ENCODE peak calls at places on chromosomes 2 and 18, in six cellular contexts. One of them, this sample, is unnamed. For H3K9me3 and H3K4me1, the result is how much of the 10 kb centered on the place peaks cover.

GRCh38 chr2:84731185-84731584 is 149.7 kb downstream of the TRABD2A start:
- DNase-seq in colonic mucosa: no peak
- DNase-seq in iPS DF 6.9: no peak
- DNase-seq in IMR-90: no peak
- DNase-seq in endodermal cell: no peak
- DNase-seq in NT2/D1: no peak
- DNase-seq in this sample: no peak

GRCh38 chr2:97812916-97813315 is 99.5 kb downstream of the ZAP70 start:
- DNase-seq in endodermal cell: no peak
- DNase-seq in NT2/D1: peak
- DNase-seq in colonic mucosa: no peak
- DNase-seq in IMR-90: peak
- DNase-seq in iPS DF 6.9: no peak
- DNase-seq in this sample: no peak

GRCh38 chr18:11983592-11983991 is 2.3 kb downstream of the IMPA2 start:
- DNase-seq in NT2/D1: no peak
- DNase-seq in IMR-90: no peak
- DNase-seq in colonic mucosa: no peak
- DNase-seq in iPS DF 6.9: no peak
- DNase-seq in endodermal cell: peak
- DNase-seq in this sample: no peak

GRCh38 chr18:57859314-57859713 is 56.2 kb upstream of the ATP8B1 start:
- DNase-seq in colonic mucosa: peak
- DNase-seq in IMR-90: no peak
- DNase-seq in endodermal cell: peak
- DNase-seq in iPS DF 6.9: peak
- DNase-seq in NT2/D1: no peak
- DNase-seq in this sample: no peak

GRCh38 chr2:7333189-7333588 is 416.0 kb downstream of the RNF144A start:
- DNase-seq in iPS DF 6.9: no peak
- DNase-seq in NT2/D1: no peak
- DNase-seq in IMR-90: no peak
- DNase-seq in endodermal cell: no peak
- DNase-seq in colonic mucosa: no peak
- DNase-seq in this sample: no peak

GRCh38 chr18:29501952-29502351 is 1325.0 kb upstream of the CDH2 start:
- DNase-seq in colonic mucosa: no peak
- DNase-seq in NT2/D1: no peak
- DNase-seq in endodermal cell: no peak
- DNase-seq in IMR-90: peak
- DNase-seq in iPS DF 6.9: no peak
- DNase-seq in this sample: no peak

GRCh38 chr2:237591021-237591370 is 462 bp upstream of the RAB17 start:
- DNase-seq in iPS DF 6.9: no peak
- DNase-seq in NT2/D1: no peak
- DNase-seq in colonic mucosa: peak
- DNase-seq in IMR-90: no peak
- DNase-seq in endodermal cell: peak
- DNase-seq in this sample: no peak

GRCh38 chr2:159875083-159875482 is 77.1 kb upstream of the CD302 start:
- DNase-seq in colonic mucosa: no peak
- DNase-seq in iPS DF 6.9: no peak
- DNase-seq in NT2/D1: no peak
- DNase-seq in endodermal cell: no peak
- DNase-seq in IMR-90: no peak
- DNase-seq in this sample: no peak

GRCh38 chr18:47263197-47263827 is 11.9 kb upstream of the SKOR2 start:
- DNase-seq in colonic mucosa: no peak
- DNase-seq in IMR-90: no peak
- DNase-seq in NT2/D1: no peak
- DNase-seq in endodermal cell: peak
- DNase-seq in iPS DF 6.9: no peak
- DNase-seq in this sample: no peak

GRCh38 chr2:193303464-193303863 is 1108.7 kb upstream of the TMEFF2 start:
- DNase-seq in colonic mucosa: no peak
- DNase-seq in iPS DF 6.9: no peak
- DNase-seq in endodermal cell: no peak
- DNase-seq in NT2/D1: no peak
- DNase-seq in IMR-90: no peak
- DNase-seq in this sample: no peak

GRCh38 chr2:127175406-127175805 is 44.7 kb downstream of the CYP27C1 start:
- DNase-seq in endodermal cell: peak
- DNase-seq in colonic mucosa: peak
- DNase-seq in iPS DF 6.9: no peak
- DNase-seq in NT2/D1: no peak
- DNase-seq in IMR-90: peak
- DNase-seq in this sample: no peak

GRCh38 chr2:96546797-96547196 is 10.2 kb downstream of the ARID5A start:
- DNase-seq in endodermal cell: no peak
- DNase-seq in colonic mucosa: no peak
- DNase-seq in IMR-90: no peak
- DNase-seq in NT2/D1: no peak
- DNase-seq in iPS DF 6.9: no peak
- DNase-seq in this sample: peak

GRCh38 chr2:25165992-25166618 is 2.3 kb downstream of the POMC start:
- DNase-seq in NT2/D1: no peak
- DNase-seq in iPS DF 6.9: no peak
- DNase-seq in colonic mucosa: peak
- DNase-seq in IMR-90: no peak
- DNase-seq in endodermal cell: peak
- DNase-seq in this sample: peak

GRCh38 chr2:8798393-8798792 is 39.0 kb downstream of the KIDINS220 start:
- DNase-seq in NT2/D1: no peak
- DNase-seq in colonic mucosa: no peak
- DNase-seq in IMR-90: no peak
- DNase-seq in endodermal cell: no peak
- DNase-seq in iPS DF 6.9: no peak
- DNase-seq in this sample: no peak

GRCh38 chr2:233111427-233111826 is 51.3 kb downstream of the INPP5D start:
- DNase-seq in IMR-90: no peak
- DNase-seq in iPS DF 6.9: no peak
- DNase-seq in NT2/D1: no peak
- DNase-seq in colonic mucosa: no peak
- DNase-seq in endodermal cell: no peak
- DNase-seq in this sample: no peak

GRCh38 chr2:240066489-240066888 is 13.2 kb upstream of the OR6B3 start:
- DNase-seq in endodermal cell: no peak
- DNase-seq in NT2/D1: no peak
- DNase-seq in iPS DF 6.9: no peak
- DNase-seq in colonic mucosa: no peak
- DNase-seq in IMR-90: no peak
- DNase-seq in this sample: no peak

GRCh38 chr2:9380702-9381628 is 42.4 kb downstream of the ITGB1BP1 start:
- DNase-seq in IMR-90: peak
- DNase-seq in NT2/D1: no peak
- DNase-seq in iPS DF 6.9: no peak
- DNase-seq in colonic mucosa: peak
- DNase-seq in endodermal cell: peak
- DNase-seq in this sample: no peak

GRCh38 chr2:20187331-20187730 is 37.6 kb downstream of the SDC1 start:
- DNase-seq in iPS DF 6.9: no peak
- DNase-seq in NT2/D1: no peak
- DNase-seq in IMR-90: no peak
- DNase-seq in endodermal cell: peak
- DNase-seq in colonic mucosa: no peak
- DNase-seq in this sample: no peak

GRCh38 chr2:105797298-105797819 is 52.6 kb downstream of the NCK2 start:
- DNase-seq in colonic mucosa: no peak
- DNase-seq in NT2/D1: no peak
- DNase-seq in IMR-90: peak
- DNase-seq in endodermal cell: peak
- DNase-seq in iPS DF 6.9: no peak
- DNase-seq in this sample: peak

GRCh38 chr2:239193925-239194687 is 206.7 kb downstream of the HDAC4 start:
- DNase-seq in IMR-90: no peak
- DNase-seq in iPS DF 6.9: no peak
- DNase-seq in endodermal cell: peak
- DNase-seq in colonic mucosa: no peak
- DNase-seq in NT2/D1: no peak
- DNase-seq in this sample: no peak

GRCh38 chr18:916562-916961 is 11.9 kb downstream of the ADCYAP1 start:
- DNase-seq in endodermal cell: no peak
- DNase-seq in IMR-90: no peak
- DNase-seq in iPS DF 6.9: no peak
- DNase-seq in NT2/D1: no peak
- DNase-seq in colonic mucosa: no peak
- DNase-seq in this sample: no peak

GRCh38 chr2:66084948-66085590 is 349.9 kb upstream of the MEIS1 start:
- DNase-seq in endodermal cell: peak
- DNase-seq in NT2/D1: no peak
- DNase-seq in colonic mucosa: no peak
- DNase-seq in iPS DF 6.9: no peak
- DNase-seq in IMR-90: no peak
- DNase-seq in this sample: no peak

GRCh38 chr2:149383340-149383739 is 53.0 kb downstream of the LYPD6 start:
- DNase-seq in iPS DF 6.9: no peak
- DNase-seq in NT2/D1: no peak
- DNase-seq in endodermal cell: no peak
- DNase-seq in IMR-90: peak
- DNase-seq in colonic mucosa: no peak
- DNase-seq in this sample: no peak

GRCh38 chr2:181779288-181779871 is 99.1 kb upstream of the NEUROD1 start:
- DNase-seq in iPS DF 6.9: no peak
- DNase-seq in IMR-90: no peak
- DNase-seq in NT2/D1: no peak
- DNase-seq in colonic mucosa: no peak
- DNase-seq in endodermal cell: no peak
- DNase-seq in this sample: no peak

GRCh38 chr18:154151-154550 is 4.2 kb upstream of the USP14 start:
- DNase-seq in IMR-90: peak
- DNase-seq in endodermal cell: no peak
- DNase-seq in colonic mucosa: no peak
- DNase-seq in NT2/D1: no peak
- DNase-seq in iPS DF 6.9: no peak
- DNase-seq in this sample: no peak

DNA sequence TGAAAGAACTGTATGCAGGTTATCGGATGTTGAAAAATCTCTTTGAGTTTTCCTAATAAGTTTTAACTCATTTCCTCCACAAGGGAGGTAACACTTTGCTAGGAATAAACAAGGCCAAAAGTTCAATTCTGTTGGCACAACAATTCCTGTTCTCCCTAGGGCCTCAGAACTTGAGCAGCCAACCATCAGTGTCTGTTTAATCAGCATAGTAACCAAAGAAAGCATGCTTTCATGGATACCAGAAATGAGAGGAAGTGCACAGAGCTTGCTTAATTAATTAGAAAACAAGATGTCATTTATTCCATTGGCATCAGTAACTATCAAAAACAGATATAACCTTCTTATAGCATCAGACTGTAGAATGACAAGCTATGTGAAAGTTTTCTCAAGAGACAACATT is 503.2 kb upstream of the CNTNAP5 start:
- DNase-seq in NT2/D1: no peak
- DNase-seq in iPS DF 6.9: no peak
- DNase-seq in IMR-90: no peak
- DNase-seq in colonic mucosa: no peak
- DNase-seq in endodermal cell: no peak
- DNase-seq in this sample: no peak
- H3K9me3 ChIP-seq in NT2/D1: under half
- H3K9me3 ChIP-seq in iPS DF 6.9: under half
- H3K9me3 ChIP-seq in IMR-90: under half
- H3K9me3 ChIP-seq in colonic mucosa: under half
- H3K9me3 ChIP-seq in endodermal cell: under half
- H3K9me3 ChIP-seq in this sample: under half

DNA sequence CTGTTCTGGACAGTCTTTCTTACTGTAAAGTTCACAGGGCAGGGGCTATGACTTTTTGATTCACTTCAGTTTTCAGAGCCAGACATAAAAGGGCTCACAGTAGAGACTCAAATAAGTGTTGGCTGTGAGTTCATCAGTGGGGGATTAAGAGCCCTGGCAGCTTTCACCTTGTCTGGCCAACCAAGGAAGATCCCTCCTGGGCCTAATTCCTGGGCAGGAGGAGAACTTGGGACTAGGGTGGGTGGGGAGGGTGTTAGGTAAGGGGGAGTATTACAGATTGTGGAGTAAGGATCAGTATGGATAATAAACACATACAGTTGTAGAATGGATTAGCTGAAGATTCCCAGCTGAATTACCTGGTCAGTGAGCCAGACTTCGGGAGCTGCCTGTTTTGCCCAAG is 904 bp upstream of the SFXN5 start:
- DNase-seq in NT2/D1: no peak
- DNase-seq in endodermal cell: peak
- DNase-seq in IMR-90: no peak
- DNase-seq in iPS DF 6.9: no peak
- DNase-seq in colonic mucosa: no peak
- DNase-seq in this sample: no peak
- H3K4me3 ChIP-seq in NT2/D1: no peak
- H3K4me3 ChIP-seq in endodermal cell: peak
- H3K4me3 ChIP-seq in IMR-90: no peak
- H3K4me3 ChIP-seq in iPS DF 6.9: no peak
- H3K4me3 ChIP-seq in colonic mucosa: peak
- H3K4me3 ChIP-seq in this sample: no peak

DNA sequence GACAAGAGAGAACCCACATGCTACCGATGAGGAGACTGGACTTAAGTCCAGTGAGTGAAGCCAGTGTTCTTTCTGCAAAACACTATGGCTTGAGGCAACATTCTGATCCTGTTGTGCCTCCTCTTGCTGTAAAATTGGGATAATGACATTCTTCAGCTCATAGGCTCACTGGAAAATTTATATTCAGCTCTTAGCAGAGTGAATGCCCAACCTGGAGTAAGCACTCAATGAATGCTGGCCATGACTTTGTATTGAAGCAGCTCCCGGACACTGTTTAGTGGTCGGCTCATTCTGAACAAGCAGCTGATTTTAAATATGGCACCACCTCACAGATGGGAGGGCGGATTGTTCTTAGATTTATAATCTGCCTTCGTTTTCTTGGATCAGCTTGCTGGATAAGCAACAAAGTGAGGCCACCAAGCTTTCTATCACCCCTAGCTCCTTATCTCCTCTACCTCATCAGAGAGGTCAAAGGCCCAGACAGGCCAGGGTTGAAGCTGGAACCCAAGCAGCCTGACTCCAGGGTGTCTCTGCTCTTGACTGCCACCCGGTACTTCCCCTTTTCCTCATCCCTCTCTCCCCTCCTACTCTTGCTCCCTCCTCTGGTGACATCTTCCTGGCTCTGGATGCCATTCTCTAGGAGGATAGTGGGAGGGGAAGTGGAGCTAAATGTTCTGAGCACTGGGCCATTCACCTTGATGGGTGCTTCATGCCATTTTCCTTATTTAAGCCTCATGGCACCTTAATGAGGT is 11.5 kb downstream of the SLC9A4 start:
- DNase-seq in colonic mucosa: no peak
- DNase-seq in IMR-90: no peak
- DNase-seq in endodermal cell: no peak
- DNase-seq in iPS DF 6.9: no peak
- DNase-seq in NT2/D1: no peak
- DNase-seq in this sample: no peak
- H3K4me1 ChIP-seq in colonic mucosa: under half
- H3K4me1 ChIP-seq in IMR-90: under half
- H3K4me1 ChIP-seq in endodermal cell: under half
- H3K4me1 ChIP-seq in iPS DF 6.9: under half
- H3K4me1 ChIP-seq in NT2/D1: under half
- H3K4me1 ChIP-seq in this sample: under half

DNA sequence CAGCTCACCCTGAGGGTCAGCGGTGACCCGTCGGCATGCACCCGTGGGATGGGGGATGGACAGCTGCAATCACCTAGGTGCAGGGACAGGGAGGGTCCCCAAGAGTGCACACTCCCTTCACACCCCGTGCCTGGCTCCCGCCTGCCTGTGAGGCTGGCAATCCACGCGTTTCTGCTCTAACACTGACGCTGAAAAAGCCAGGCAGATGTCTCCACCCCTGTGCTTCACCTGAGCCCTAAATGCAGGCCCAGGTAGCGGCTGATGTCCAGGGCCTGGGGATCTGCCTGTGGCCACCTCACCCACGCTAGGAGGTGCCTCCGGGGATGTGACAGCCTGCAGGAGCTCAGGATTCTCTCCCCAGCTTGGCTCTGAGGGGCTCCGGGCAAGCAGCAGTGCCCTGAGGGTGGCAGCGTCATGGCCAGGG is 212.0 kb upstream of the SALL3 start:
- DNase-seq in endodermal cell: no peak
- DNase-seq in NT2/D1: no peak
- DNase-seq in IMR-90: no peak
- DNase-seq in colonic mucosa: no peak
- DNase-seq in iPS DF 6.9: no peak
- DNase-seq in this sample: no peak
- H3K9me3 ChIP-seq in endodermal cell: under half
- H3K9me3 ChIP-seq in NT2/D1: under half
- H3K9me3 ChIP-seq in IMR-90: half or more
- H3K9me3 ChIP-seq in colonic mucosa: under half
- H3K9me3 ChIP-seq in iPS DF 6.9: under half
- H3K9me3 ChIP-seq in this sample: under half